ENCODE peak calls at places on chromosomes 7 and 10, in five cellular contexts. D is OCI-LY7, B is GM23338, J is mucosa of descending colon, V is psoas muscle. A is an unnamed sample. For H3K4me1, the result is how much of the 10 kb centered on the place peaks cover.

GRCh38 chr7:66227808-66228207 is 22.7 kb downstream of the TPST1 start:
- DNase-seq in D (no peak), B (no peak), J (no peak), V (no peak), A (no peak)

GRCh38 chr10:133400624-133401424 is 6.9 kb downstream of the MTG1 start:
- DNase-seq in D (no peak), B (no peak), J (no peak), V (no peak), A (no peak)

GRCh38 chr7:132251327-132251659 is 325.0 kb downstream of the PLXNA4 start:
- DNase-seq in D (no peak), B (peak), J (peak), V (peak), A (no peak)

GRCh38 chr7:130853503-130854279 is 119.7 kb upstream of the KLF14 start:
- DNase-seq in D (no peak), B (no peak), J (peak), V (no peak), A (peak)

GRCh38 chr10:129867780-129868179 is 96.3 kb downstream of the EBF3 start:
- DNase-seq in D (no peak), B (no peak), J (no peak), V (no peak), A (no peak)

GRCh38 chr7:1694551-1694950 is 24.5 kb downstream of the ELFN1 start:
- DNase-seq in D (no peak), B (no peak), J (no peak), V (no peak), A (no peak)

GRCh38 chr10:6220418-6221191 is 17.9 kb downstream of the PFKFB3 start:
- DNase-seq in D (no peak), B (no peak), J (no peak), V (no peak), A (peak)

GRCh38 chr7:9719303-9719702 is 1254.4 kb upstream of the PHF14 start:
- DNase-seq in D (no peak), B (no peak), J (no peak), V (no peak), A (no peak)

GRCh38 chr10:8075282-8076260 is 21.1 kb downstream of the GATA3 start:
- DNase-seq in D (no peak), B (peak), J (no peak), V (no peak), A (no peak)

GRCh38 chr10:99849525-99849924 is 67.1 kb downstream of the ABCC2 start:
- DNase-seq in D (no peak), B (peak), J (peak), V (no peak), A (peak)

GRCh38 chr10:112954974-112955735 is 5.1 kb downstream of the TCF7L2 start:
- DNase-seq in D (no peak), B (peak), J (no peak), V (no peak), A (no peak)

GRCh38 chr7:36128448-36129047 is 24.5 kb upstream of the EEPD1 start:
- DNase-seq in D (peak), B (peak), J (peak), V (peak), A (peak)

GRCh38 chr10:104589431-104589830 is 51.7 kb upstream of the SORCS3 start:
- DNase-seq in D (no peak), B (no peak), J (no peak), V (no peak), A (no peak)

GRCh38 chr10:6065406-6065805 is 3.2 kb upstream of the IL2RA start:
- DNase-seq in D (no peak), B (no peak), J (no peak), V (no peak), A (no peak)

GRCh38 chr7:157584420-157584819 is 247.6 kb downstream of the DNAJB6 start:
- DNase-seq in D (no peak), B (no peak), J (no peak), V (no peak), A (no peak)

GRCh38 chr7:26650081-26650480 is 214.3 kb downstream of the SKAP2 start:
- DNase-seq in D (no peak), B (no peak), J (no peak), V (no peak), A (no peak)

GRCh38 chr10:6999232-6999925 is 411.5 kb downstream of the SFMBT2 start:
- DNase-seq in D (no peak), B (no peak), J (no peak), V (no peak), A (no peak)

GRCh38 chr10:12799746-12800145 is 201.8 kb downstream of the CCDC3 start:
- DNase-seq in D (no peak), B (no peak), J (no peak), V (no peak), A (no peak)

GRCh38 chr10:60427709-60428386 is 38.2 kb upstream of the ANK3 start:
- DNase-seq in D (no peak), B (no peak), J (no peak), V (no peak), A (no peak)

GRCh38 chr10:122446668-122447410 is 7.6 kb upstream of the ARMS2 start:
- DNase-seq in D (no peak), B (peak), J (no peak), V (no peak), A (peak)

GRCh38 chr7:82419200-82419599 is 24.4 kb downstream of the CACNA2D1 start:
- DNase-seq in D (no peak), B (no peak), J (no peak), V (no peak), A (no peak)

GRCh38 chr7:106312906-106313305 is 28.1 kb upstream of the NAMPT start:
- DNase-seq in D (no peak), B (no peak), J (no peak), V (no peak), A (no peak)

GRCh38 chr7:148327379-148327778 is 263.2 kb upstream of the C7orf33 start:
- DNase-seq in D (no peak), B (no peak), J (no peak), V (no peak), A (no peak)

GRCh38 chr7:103626776-103627175 is 180.8 kb upstream of the SLC26A5 start:
- DNase-seq in D (no peak), B (no peak), J (no peak), V (no peak), A (no peak)

GRCh38 chr7:43479042-43479441 is 103.9 kb upstream of the STK17A start:
- DNase-seq in D (peak), B (no peak), J (no peak), V (no peak), A (peak)
- TF ChIP-seq CTCF in D (peak), B (no peak), J (no peak), V (no peak), A (peak)

DNA sequence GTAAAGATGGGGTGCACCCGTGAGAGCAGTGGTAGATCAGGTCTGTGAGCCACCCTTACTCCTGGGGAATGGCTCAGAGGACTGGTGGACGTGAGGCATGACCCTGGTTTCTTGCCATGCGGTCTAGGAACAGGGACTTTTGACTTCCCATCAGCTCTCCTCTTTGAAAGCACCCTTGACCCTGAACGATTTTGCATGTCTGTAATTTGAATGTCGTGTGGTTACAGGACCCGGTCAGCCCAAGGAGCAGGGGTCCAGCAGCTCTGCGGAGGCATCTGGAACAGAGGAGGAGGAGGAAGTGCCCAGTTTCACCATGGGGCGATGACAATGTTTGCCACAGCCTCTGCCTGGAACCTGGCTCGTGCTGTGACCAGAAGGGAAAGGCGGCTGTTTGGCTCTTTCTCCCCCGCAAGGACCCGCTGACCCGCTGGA is 8.6 kb upstream of the ORAI2 start:
- DNase-seq in D (peak), B (no peak), J (no peak), V (no peak), A (no peak)
- H3K4me1 ChIP-seq in D (half or more), B (under half), J (under half), V (under half), A (under half)

DNA sequence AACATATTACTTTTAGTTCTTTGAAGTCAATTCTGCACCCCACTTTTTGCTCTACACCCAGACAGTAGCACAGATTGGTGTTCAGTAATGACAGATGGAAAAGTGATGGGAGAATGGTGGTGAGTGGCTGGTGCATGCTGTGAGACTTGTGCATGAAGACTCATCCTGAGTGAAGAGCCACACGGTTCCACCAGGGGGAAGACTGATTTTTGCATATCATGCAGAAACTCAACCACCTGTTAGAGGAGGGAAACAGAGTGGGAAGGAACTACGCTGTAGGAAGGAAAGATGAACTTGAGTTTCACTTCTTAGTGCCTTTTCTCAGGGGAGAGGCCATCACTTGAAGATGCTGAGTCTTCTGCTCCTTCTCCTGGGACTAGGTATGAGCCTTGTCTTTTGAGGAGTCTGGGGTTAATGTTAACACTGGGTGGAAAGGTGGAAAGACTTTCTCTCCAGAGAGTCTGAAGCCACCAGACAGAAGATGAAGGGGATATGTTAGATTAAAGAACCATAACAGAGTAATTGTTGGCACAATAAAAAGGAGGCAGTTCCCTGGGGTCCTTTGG is 9.3 kb upstream of the PRSS1 start:
- DNase-seq in D (peak), B (peak), J (no peak), V (no peak), A (no peak)
- TF ChIP-seq CTCF in D (peak), B (no peak), J (no peak), V (no peak), A (no peak)

GRCh38 chr7:100801833-100802568 is 25.3 kb downstream of the EPHB4 start:
- DNase-seq in D (no peak), B (no peak), J (peak), V (no peak), A (peak)

GRCh38 chr7:100803398-100804161 is 23.7 kb downstream of the EPHB4 start:
- DNase-seq in D (peak), B (peak), J (peak), V (peak), A (peak)

GRCh38 chr7:100806276-100806675 is 21.0 kb downstream of the EPHB4 start:
- DNase-seq in D (no peak), B (no peak), J (no peak), V (no peak), A (no peak)

GRCh38 chr7:100802951-100803350 is 24.4 kb downstream of the EPHB4 start:
- DNase-seq in D (no peak), B (no peak), J (peak), V (no peak), A (no peak)

GRCh38 chr7:100804681-100805431 is 22.5 kb downstream of the EPHB4 start:
- DNase-seq in D (no peak), B (no peak), J (no peak), V (no peak), A (no peak)
- H3K4me1 ChIP-seq in D (under half), B (under half), J (under half), V (under half), A (under half)

DNA sequence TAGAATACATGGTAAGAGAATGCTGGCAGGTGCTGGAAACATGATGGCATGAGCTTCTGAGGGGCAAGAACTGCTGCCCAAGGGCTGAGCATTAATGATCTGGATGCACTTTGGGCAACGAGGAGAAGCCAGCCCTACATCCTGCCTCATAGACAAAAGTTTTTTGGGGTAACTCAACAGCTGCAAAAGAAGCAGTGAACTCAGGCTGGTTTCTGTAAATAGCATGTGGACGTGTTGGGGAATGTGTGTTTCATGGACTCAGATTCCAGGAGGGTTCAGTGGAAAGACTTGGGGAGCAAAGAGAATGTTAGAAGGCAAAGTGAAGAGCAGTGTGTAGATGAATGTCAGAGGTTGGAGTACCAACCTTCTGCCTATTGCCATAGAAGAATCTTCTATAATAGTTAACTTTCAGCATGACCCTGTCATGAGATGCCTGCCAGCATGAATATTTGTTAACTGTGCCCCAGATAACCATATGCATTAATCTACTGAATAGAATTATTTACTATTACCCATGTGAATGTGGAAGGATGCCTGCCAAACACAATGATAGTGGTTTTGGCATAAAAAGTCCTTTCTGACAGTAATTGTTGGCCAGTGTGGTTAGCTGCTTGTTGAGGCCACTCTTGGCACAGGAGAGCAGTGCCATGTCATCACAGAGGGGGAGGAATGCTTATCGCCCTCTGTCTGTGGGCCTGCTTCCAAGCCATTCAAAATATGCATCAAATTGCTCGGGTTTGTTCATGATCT is 165.6 kb downstream of the WNT2 start:
- DNase-seq in D (no peak), B (no peak), J (peak), V (peak), A (peak)
- TF ChIP-seq CTCF in D (peak), B (peak), J (no peak), V (no peak), A (peak)

GRCh38 chr10:76113952-76114351 is 682.5 kb downstream of the LRMDA start:
- DNase-seq in D (no peak), B (no peak), J (no peak), V (no peak), A (peak)

GRCh38 chr10:76112826-76113150 is 681.4 kb downstream of the LRMDA start:
- DNase-seq in D (no peak), B (no peak), J (no peak), V (no peak), A (no peak)

GRCh38 chr10:76114556-76114955 is 683.1 kb downstream of the LRMDA start:
- DNase-seq in D (no peak), B (no peak), J (no peak), V (no peak), A (no peak)

GRCh38 chr10:76111404-76111803 is 680.0 kb downstream of the LRMDA start:
- DNase-seq in D (no peak), B (no peak), J (no peak), V (no peak), A (no peak)

DNA sequence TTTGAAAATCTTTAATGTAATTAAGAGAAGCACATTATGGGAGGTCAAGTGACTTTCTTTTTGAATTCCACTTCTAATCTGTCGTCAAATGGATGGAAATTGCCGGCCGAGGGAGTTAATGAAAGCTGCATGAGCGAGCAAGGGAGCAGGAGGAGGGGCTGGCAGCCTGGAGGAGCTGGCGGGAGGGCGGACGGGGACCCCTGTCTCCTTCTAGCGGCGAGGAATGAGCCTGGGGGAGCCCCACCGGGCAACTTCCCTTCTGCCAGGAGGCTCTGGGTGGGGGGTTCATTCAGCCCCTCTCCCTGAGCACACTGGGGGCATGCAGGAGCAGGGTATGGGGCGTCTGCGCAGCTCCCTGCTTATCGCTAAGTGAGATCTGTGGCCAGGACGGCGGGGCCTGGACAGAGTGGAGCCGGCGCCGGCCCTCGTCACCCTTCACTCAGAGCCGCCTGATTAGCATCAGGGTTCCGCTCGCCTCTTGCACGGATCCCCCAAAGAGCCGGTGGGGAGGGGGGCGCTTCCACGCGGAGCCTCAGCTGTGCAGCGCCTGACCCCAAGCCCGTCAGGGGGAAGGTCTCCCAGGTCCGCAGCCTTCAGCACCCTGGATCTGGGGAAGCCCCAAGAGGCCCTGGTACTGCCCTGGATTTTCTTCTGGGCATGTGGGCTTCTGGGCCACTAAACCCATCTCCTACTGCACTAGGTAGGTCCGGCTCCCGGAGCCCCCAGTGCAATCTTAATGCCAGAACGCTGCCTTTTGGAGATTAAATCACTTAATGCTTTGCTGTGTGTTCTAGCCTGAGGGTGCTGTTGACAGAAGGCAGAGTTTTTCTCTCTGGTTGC is 680.8 kb downstream of the LRMDA start:
- DNase-seq in D (no peak), B (peak), J (no peak), V (no peak), A (no peak)
- H3K4me1 ChIP-seq in D (under half), B (under half), J (under half), V (under half), A (under half)

GRCh38 chr7:73829921-73830617 is 727 bp upstream of the CLDN4 start:
- DNase-seq in D (no peak), B (no peak), J (peak), V (no peak), A (no peak)
- TF ChIP-seq CTCF in D (peak), B (no peak), J (no peak), V (no peak), A (peak)

DNA sequence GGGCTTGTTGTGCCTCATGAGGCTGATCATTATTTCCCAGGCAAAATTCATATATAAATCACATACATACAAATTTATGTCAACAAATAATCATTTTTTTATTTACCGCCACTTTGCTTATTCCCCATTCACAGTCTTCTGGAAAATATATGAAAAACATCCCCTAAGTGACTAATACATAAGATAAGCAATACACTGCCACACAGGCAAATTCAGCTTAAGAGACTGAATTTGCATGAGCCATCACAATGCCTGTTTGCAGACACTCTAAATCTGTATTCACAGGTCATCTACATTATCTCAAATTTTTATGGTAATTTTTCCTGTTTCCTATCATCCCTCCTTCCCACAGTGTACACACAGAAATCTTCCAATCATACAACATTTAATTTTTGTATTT is 13.2 kb downstream of the OSBPL3 start:
- DNase-seq in D (no peak), B (no peak), J (no peak), V (no peak), A (no peak)
- H3K4me1 ChIP-seq in D (half or more), B (under half), J (under half), V (under half), A (under half)

GRCh38 chr7:39413866-39414668 is 152.1 kb upstream of the YAE1 start:
- DNase-seq in D (peak), B (peak), J (peak), V (peak), A (peak)
- TF ChIP-seq CTCF in D (no peak), B (peak), J (no peak), V (no peak), A (no peak)

GRCh38 chr10:127757033-127757432 is 20.0 kb downstream of the FOXI2 start:
- DNase-seq in D (no peak), B (peak), J (no peak), V (no peak), A (no peak)
- H3K4me1 ChIP-seq in D (under half), B (under half), J (under half), V (under half), A (under half)